ENCODE peak calls at places on chromosomes 12 and 14, in six cellular contexts. Q is K562, F is HCT116, I is HepG2, W is GM12878, T is H1. V is an unnamed sample.

GRCh38 chr14:32980887-32981501 is 42.3 kb downstream of the NPAS3 start:
- DNase-seq in W (no peak), T (no peak), I (no peak), Q (no peak), F (no peak), V (no peak)

GRCh38 chr14:88168498-88169165 is 154.4 kb downstream of the KCNK10 start:
- DNase-seq in Q (peak; percentile 36), I (peak; percentile 50), T (peak; percentile 73), F (no peak), W (no peak), V (peak; percentile 38)

GRCh38 chr14:33679461-33680225 is 271.2 kb downstream of the EGLN3 start:
- DNase-seq in W (no peak), T (no peak), F (no peak), Q (no peak), I (no peak), V (no peak)

GRCh38 chr12:48422060-48422459 is 50.3 kb upstream of the ANP32D start:
- DNase-seq in T (no peak), Q (no peak), I (no peak), W (no peak), F (no peak), V (no peak)

GRCh38 chr14:85867450-85867849 is 337.5 kb downstream of the FLRT2 start:
- DNase-seq in I (no peak), Q (peak; percentile 0), W (no peak), T (no peak), F (no peak), V (no peak)

GRCh38 chr14:63614964-63615363 is 26.7 kb downstream of the WDR89 start:
- DNase-seq in F (no peak), I (no peak), Q (no peak), W (no peak), T (no peak), V (no peak)

GRCh38 chr14:52678591-52678990 is 16.8 kb downstream of the ERO1A start:
- DNase-seq in T (no peak), I (peak; percentile 39), W (no peak), F (no peak), Q (no peak), V (no peak)

GRCh38 chr12:47382305-47382704 is 302.5 kb upstream of the AMIGO2 start:
- DNase-seq in I (no peak), T (no peak), Q (no peak), W (no peak), F (no peak), V (no peak)

GRCh38 chr12:106078358-106079025 is 60.3 kb downstream of the NUAK1 start:
- DNase-seq in I (no peak), T (no peak), Q (no peak), W (no peak), F (no peak), V (no peak)

GRCh38 chr12:20451759-20452158 is 83.4 kb downstream of the PDE3A start:
- DNase-seq in I (no peak), F (no peak), W (no peak), Q (no peak), T (no peak), V (no peak)

GRCh38 chr12:47886471-47887240 is 18.1 kb downstream of the VDR start:
- DNase-seq in I (no peak), F (no peak), Q (no peak), W (no peak), T (no peak), V (no peak)

GRCh38 chr14:59511916-59512530 is 27.7 kb downstream of the JKAMP start:
- DNase-seq in Q (peak; percentile 9), W (no peak), F (no peak), T (peak; percentile 74), I (no peak), V (peak; percentile 23)

GRCh38 chr12:49621651-49622500 is 1.5 kb upstream of the PRPF40B start:
- DNase-seq in F (no peak), W (no peak), T (no peak), I (no peak), Q (no peak), V (no peak)

GRCh38 chr14:52961060-52961639 is 10.3 kb upstream of the FERMT2 start:
- DNase-seq in W (peak; percentile 13), T (peak; percentile 56), I (peak; percentile 70), F (peak; percentile 58), Q (peak; percentile 47), V (no peak)

GRCh38 chr12:43737646-43738045 is 20.9 kb downstream of the PUS7L start:
- DNase-seq in I (no peak), T (no peak), F (no peak), Q (no peak), W (no peak), V (no peak)

GRCh38 chr14:76968621-76969063 is 59.9 kb downstream of the IRF2BPL start:
- DNase-seq in F (no peak), I (peak; percentile 92), T (no peak), W (no peak), Q (no peak), V (peak; percentile 85)

GRCh38 chr14:101070540-101071492 is 167.3 kb upstream of the RTL1 start:
- DNase-seq in F (no peak), I (no peak), Q (no peak), W (no peak), T (peak; percentile 38), V (no peak)

GRCh38 chr14:70808023-70808401 is 1.3 kb downstream of the MAP3K9 start:
- DNase-seq in W (no peak), F (peak; percentile 59), I (peak; percentile 47), Q (no peak), T (no peak), V (no peak)

GRCh38 chr14:76053576-76054369 is 68.2 kb downstream of the IFT43 start:
- DNase-seq in F (no peak), T (no peak), W (no peak), I (no peak), Q (no peak), V (no peak)

GRCh38 chr12:57781241-57781640 is 1.3 kb upstream of the TSFM start:
- DNase-seq in T (no peak), W (no peak), I (no peak), F (no peak), Q (no peak), V (no peak)

GRCh38 chr12:124512667-124513296 is 54.6 kb downstream of the NCOR2 start:
- DNase-seq in Q (peak; percentile 95), I (peak; percentile 76), W (no peak), T (peak; percentile 79), F (peak; percentile 93), V (peak; percentile 96)

GRCh38 chr12:3554547-3555115 is 63.6 kb downstream of the PRMT8 start:
- DNase-seq in F (no peak), W (no peak), I (no peak), Q (no peak), T (no peak), V (no peak)

GRCh38 chr14:71320734-71321555 is 413.7 kb downstream of the PCNX1 start:
- DNase-seq in I (no peak), Q (peak; percentile 62), W (no peak), T (peak; percentile 78), F (no peak), V (no peak)

GRCh38 chr14:101194356-101195308 is 291.1 kb upstream of the RTL1 start:
- DNase-seq in T (peak; percentile 55), F (no peak), W (no peak), I (no peak), Q (no peak), V (no peak)

GRCh38 chr14:57046175-57046574 is 222.5 kb downstream of the EXOC5 start:
- DNase-seq in I (no peak), F (no peak), Q (peak; percentile 3), T (no peak), W (no peak), V (no peak)

GRCh38 chr12:114691810-114692557 is 8.0 kb upstream of the TBX3 start:
- DNase-seq in F (no peak), Q (no peak), T (peak; percentile 69), W (no peak), I (no peak), V (no peak)

GRCh38 chr12:123389560-123390351 is 5.8 kb downstream of the KMT5A start:
- DNase-seq in W (no peak), I (peak; percentile 45), T (peak; percentile 60), F (no peak), Q (peak; percentile 65), V (no peak)

DNA sequence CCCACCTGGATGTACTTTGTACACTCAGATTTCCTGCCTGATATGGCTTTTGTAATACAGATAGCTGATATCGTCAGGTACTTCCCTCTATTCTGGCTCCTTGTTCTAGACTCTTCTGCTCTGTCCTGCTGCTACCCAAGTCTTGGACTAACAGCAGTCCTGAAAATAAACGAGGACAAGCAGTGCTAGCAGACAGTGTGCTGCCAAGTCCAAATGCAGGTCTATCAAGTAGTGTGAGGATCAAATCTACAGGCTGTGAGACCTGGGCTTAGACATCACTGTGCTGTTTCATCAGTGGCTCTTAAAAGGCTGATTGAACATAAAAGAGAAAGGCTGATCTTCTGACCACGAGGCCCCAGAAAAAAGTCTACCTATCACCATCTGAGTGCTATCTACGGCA is 418.1 kb downstream of the APAF1 start:
- DNase-seq in Q (no peak), I (no peak), F (no peak), T (no peak), W (no peak), V (no peak)
- TF ChIP-seq ZNF274 in Q (no peak), I (no peak), F (no peak), T (no peak), W (no peak), V (no peak)

DNA sequence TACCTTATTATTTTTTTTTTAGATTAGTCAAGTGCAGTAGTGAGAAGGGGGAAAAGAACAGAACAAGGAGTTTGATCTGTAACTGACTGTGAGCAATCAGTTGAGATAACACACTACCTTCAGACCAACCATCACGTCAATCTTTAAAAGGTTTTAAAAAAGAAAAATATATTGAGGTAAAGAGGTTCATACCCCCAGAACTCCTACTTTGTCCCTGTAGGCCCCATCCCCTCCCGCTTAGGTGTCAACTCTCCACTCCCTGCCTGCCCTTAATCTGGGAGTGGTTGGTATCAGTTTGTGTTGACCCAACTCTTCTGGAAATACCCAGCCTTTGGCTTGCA is 16.2 kb downstream of the MMP14 start:
- DNase-seq in I (no peak), T (no peak), W (no peak), Q (no peak), F (no peak), V (no peak)
- H3K4me3 ChIP-seq in I (no peak overlapping the region), T (no peak overlapping the region), W (no peak overlapping the region), Q (no peak overlapping the region), F (no peak overlapping the region), V (no peak overlapping the region)

GRCh38 chr12:99390707-99391106 is 256.8 kb upstream of the GARIN6 start:
- DNase-seq in I (no peak), W (no peak), F (no peak), Q (peak; percentile 0), T (peak; percentile 82), V (peak; percentile 18)

GRCh38 chr12:99393763-99394162 is 253.8 kb upstream of the GARIN6 start:
- DNase-seq in I (no peak), Q (no peak), F (no peak), W (no peak), T (no peak), V (no peak)

GRCh38 chr12:99387661-99388060 is 259.9 kb upstream of the GARIN6 start:
- DNase-seq in I (no peak), F (no peak), T (no peak), Q (no peak), W (no peak), V (no peak)

GRCh38 chr12:99389751-99390150 is 257.8 kb upstream of the GARIN6 start:
- DNase-seq in W (no peak), F (no peak), T (no peak), Q (no peak), I (no peak), V (no peak)

GRCh38 chr12:99392091-99392850 is 255.3 kb upstream of the GARIN6 start:
- DNase-seq in F (no peak), I (no peak), W (no peak), T (no peak), Q (no peak), V (no peak)
- H3K4me1 ChIP-seq in F (no peaks in the 10 kb centered on the region), I (no peaks in the 10 kb centered on the region), W (no peaks in the 10 kb centered on the region), T (no peaks in the 10 kb centered on the region), Q (no peaks in the 10 kb centered on the region), V (no peaks in the 10 kb centered on the region)

GRCh38 chr12:31322651-31323248 is 3.2 kb downstream of the SINHCAF start:
- DNase-seq in Q (peak; percentile 53), I (no peak), F (no peak), T (peak; percentile 17), W (no peak), V (peak; percentile 50)
- TF ChIP-seq ZNF274 in Q (no peak), I (no peak), F (no peak), T (no peak), W (no peak), V (no peak)